ENCODE peak calls at places on chromosomes 16 and 17, in four cellular contexts. X, I, L and U are unnamed samples.

GRCh38 chr16:8760021-8760420 is 37.4 kb downstream of the TMEM186 start:
- DNase-seq in L (no peak), X (no peak), I (no peak), U (no peak)

GRCh38 chr17:57672971-57673370 is 72.1 kb downstream of the CCDC182 start:
- DNase-seq in L (no peak), I (no peak), X (peak; percentile 1), U (no peak)

GRCh38 chr17:882827-883585 is 96.6 kb downstream of the NXN start:
- DNase-seq in X (no peak), L (peak; percentile 28), I (no peak), U (peak; percentile 83)

GRCh38 chr16:81650982-81651562 is 128.0 kb upstream of the PLCG2 start:
- DNase-seq in L (no peak), I (no peak), X (no peak), U (no peak)

GRCh38 chr17:67113481-67113880 is 69.1 kb downstream of the CACNG1 start:
- DNase-seq in X (no peak), I (no peak), L (no peak), U (no peak)

GRCh38 chr17:45277216-45277849 is 15.4 kb upstream of the SPATA32 start:
- DNase-seq in L (peak; percentile 86), I (peak; percentile 68), X (peak; percentile 86), U (peak; percentile 96)

GRCh38 chr17:32487460-32488176 is 825 bp downstream of the CDK5R1 start:
- DNase-seq in I (no peak), L (no peak), X (no peak), U (peak; percentile 35)

GRCh38 chr17:13727441-13728171 is 125.9 kb upstream of the HS3ST3A1 start:
- DNase-seq in X (no peak), I (no peak), L (peak; percentile 84), U (peak; percentile 84)

GRCh38 chr17:64687959-64688358 is 25.9 kb upstream of the SMURF2 start:
- DNase-seq in L (peak; percentile 78), I (no peak), X (no peak), U (peak; percentile 86)

GRCh38 chr16:15641753-15642556 is 999 bp downstream of the MARF1 start:
- DNase-seq in X (no peak), L (no peak), I (no peak), U (no peak)

GRCh38 chr16:16093625-16094332 is 129.5 kb downstream of the ABCC6 start:
- DNase-seq in I (no peak), L (no peak), X (no peak), U (no peak)

GRCh38 chr16:3328643-3329042 is 23.3 kb downstream of the ZNF75A start:
- DNase-seq in I (no peak), X (no peak), L (no peak), U (no peak)

GRCh38 chr17:45441536-45442310 is 9.1 kb upstream of the ARHGAP27 start:
- DNase-seq in X (no peak), L (no peak), I (no peak), U (no peak)

GRCh38 chr17:83056583-83057396 is 22.6 kb upstream of the METRNL start:
- DNase-seq in L (peak; percentile 34), I (no peak), X (no peak), U (peak; percentile 40)